ENCODE peak calls at places on chromosomes 4 and X, in eight cellular contexts. Q, Z, J, Y, A, T, D and R are unnamed samples.

GRCh38 chr4:53905935-53906377 is 158.4 kb downstream of the CHIC2 start:
- DNase-seq in Q (no peak), A (peak), T (no peak), Y (peak), D (peak), J (no peak), Z (peak), R (no peak)

GRCh38 chrX:110145854-110146253 is 142.9 kb downstream of the TMEM164 start:
- DNase-seq in T (no peak), D (no peak), J (no peak), Q (peak), Z (no peak), A (no peak), Y (peak), R (peak)

GRCh38 chrX:65697173-65697572 is 29.7 kb downstream of the MSN start:
- DNase-seq in Z (no peak), Y (no peak), D (no peak), J (no peak), Q (no peak), A (no peak), T (no peak), R (no peak)

GRCh38 chr4:138507527-138507926 is 265.4 kb upstream of the SLC7A11 start:
- DNase-seq in J (no peak), T (no peak), A (no peak), Q (no peak), D (no peak), Y (no peak), Z (no peak), R (no peak)

GRCh38 chr4:110778526-110778925 is 155.6 kb upstream of the PITX2 start:
- DNase-seq in J (no peak), Q (no peak), Z (no peak), A (no peak), T (no peak), Y (no peak), D (no peak), R (no peak)

GRCh38 chr4:7431696-7432530 is 2.8 kb downstream of the PSAPL1 start:
- DNase-seq in D (peak), Y (no peak), J (no peak), T (no peak), Q (no peak), A (no peak), Z (no peak), R (no peak)

GRCh38 chr4:48178931-48179330 is 44.9 kb upstream of the TXK start:
- DNase-seq in Q (no peak), T (no peak), A (no peak), D (no peak), Z (no peak), Y (no peak), J (no peak), R (no peak)

GRCh38 chr4:80393246-80393969 is 57.9 kb downstream of the CFAP299 start:
- DNase-seq in Z (no peak), T (no peak), D (no peak), Q (no peak), A (peak), Y (peak), J (no peak), R (no peak)

GRCh38 chrX:87376896-87377295 is 140.7 kb upstream of the KLHL4 start:
- DNase-seq in Y (no peak), J (no peak), Q (no peak), T (no peak), A (no peak), Z (no peak), D (no peak), R (no peak)

GRCh38 chr4:140085062-140085622 is 68.8 kb downstream of the MAML3 start:
- DNase-seq in J (peak), D (no peak), Z (no peak), Y (no peak), T (no peak), Q (no peak), A (no peak), R (no peak)

GRCh38 chr4:123616970-123617392 is 220.4 kb downstream of the SPRY1 start:
- DNase-seq in Q (peak), T (peak), A (peak), D (peak), J (peak), Y (no peak), Z (peak), R (no peak)

GRCh38 chrX:8971116-8971515 is 62.8 kb downstream of the FAM9B start:
- DNase-seq in J (peak), T (no peak), Q (peak), Z (no peak), A (peak), Y (peak), D (no peak), R (no peak)

GRCh38 chrX:349196-349595 is 30.6 kb upstream of the GTPBP6 start:
- DNase-seq in A (no peak), J (no peak), D (peak), T (no peak), Q (no peak), Y (no peak), Z (no peak), R (no peak)

GRCh38 chr4:154559141-154559841 is 3.5 kb upstream of the FGB start:
- DNase-seq in Y (peak), D (no peak), J (peak), T (no peak), A (peak), Z (no peak), Q (peak), R (peak)

GRCh38 chr4:132330994-132331393 is 818.1 kb upstream of the PCDH10 start:
- DNase-seq in T (no peak), Z (no peak), Q (no peak), D (no peak), Y (no peak), A (no peak), J (no peak), R (no peak)

GRCh38 chrX:11787564-11787963 is 29.5 kb downstream of the MSL3 start:
- DNase-seq in Q (peak), Z (peak), Y (peak), T (peak), A (peak), J (no peak), D (peak), R (no peak)

GRCh38 chr4:7588002-7588401 is 153.3 kb upstream of the PSAPL1 start:
- DNase-seq in A (no peak), Z (no peak), Y (no peak), T (no peak), Q (no peak), J (no peak), D (no peak), R (no peak)

GRCh38 chr4:138034871-138035270 is 207.3 kb downstream of the SLC7A11 start:
- DNase-seq in Z (no peak), A (peak), D (no peak), J (no peak), Y (no peak), Q (no peak), T (no peak), R (no peak)

GRCh38 chr4:139585468-139585867 is 29.4 kb upstream of the SETD7 start:
- DNase-seq in A (no peak), D (no peak), Z (no peak), Q (no peak), Y (no peak), T (no peak), J (no peak), R (no peak)

GRCh38 chrX:21978346-21978745 is 37.8 kb downstream of the SMS start:
- DNase-seq in D (no peak), Q (no peak), T (no peak), J (no peak), Y (no peak), Z (no peak), A (no peak), R (no peak)

GRCh38 chrX:120774611-120775010 is 101.1 kb downstream of the CT47B1 start:
- DNase-seq in Q (no peak), Y (no peak), T (no peak), J (no peak), A (no peak), D (no peak), Z (no peak), R (no peak)

GRCh38 chrX:123206222-123206621 is 22.1 kb downstream of the GRIA3 start:
- DNase-seq in D (no peak), T (no peak), Y (no peak), A (no peak), Q (no peak), Z (no peak), J (no peak), R (no peak)

GRCh38 chr4:159446266-159446976 is 343.5 kb downstream of the RAPGEF2 start:
- DNase-seq in D (peak), Z (peak), Y (peak), T (no peak), A (peak), Q (peak), J (peak), R (peak)

GRCh38 chr4:96713271-96713670 is 873.4 kb downstream of the PDHA2 start:
- DNase-seq in Q (no peak), D (no peak), J (no peak), A (no peak), Z (no peak), Y (no peak), T (no peak), R (no peak)

GRCh38 chrX:107970073-107970472 is 12.1 kb downstream of the TEX13B start:
- DNase-seq in A (no peak), T (no peak), D (no peak), Y (no peak), J (no peak), Z (no peak), Q (no peak), R (no peak)

GRCh38 chr4:83281326-83281725 is 3.3 kb downstream of the COQ2 start:
- DNase-seq in J (no peak), T (no peak), Z (no peak), Y (no peak), A (no peak), Q (no peak), D (no peak), R (no peak)

GRCh38 chrX:115560211-115560977 is 580 bp upstream of the PLS3 start:
- DNase-seq in Z (peak), Y (peak), Q (no peak), D (no peak), J (no peak), T (no peak), A (no peak), R (no peak)

GRCh38 chr4:80367737-80368136 is 32.2 kb downstream of the CFAP299 start:
- DNase-seq in Y (no peak), J (no peak), D (no peak), T (no peak), Z (no peak), Q (no peak), A (no peak), R (no peak)

GRCh38 chrX:13087322-13088154 is 43.1 kb upstream of the FAM9C start:
- DNase-seq in Y (no peak), D (no peak), Z (no peak), A (no peak), Q (peak), T (peak), J (no peak), R (peak)

GRCh38 chrX:122833230-122833629 is 350.8 kb upstream of the GRIA3 start:
- DNase-seq in Y (no peak), Z (no peak), D (no peak), T (no peak), J (no peak), A (no peak), Q (no peak), R (no peak)

GRCh38 chr4:101806914-101807313 is 16.4 kb downstream of the BANK1 start:
- DNase-seq in Y (peak), T (no peak), Q (peak), D (no peak), Z (no peak), A (peak), J (peak), R (peak)

GRCh38 chrX:108036298-108036973 is 8.4 kb upstream of the VSIG1 start:
- DNase-seq in Y (peak), J (peak), T (no peak), Q (no peak), A (peak), Z (peak), D (no peak), R (no peak)

GRCh38 chr4:147793973-147794690 is 62.2 kb downstream of the ARHGAP10 start:
- DNase-seq in Q (no peak), Y (no peak), T (no peak), Z (no peak), J (no peak), D (no peak), A (no peak), R (peak)